ENCODE peak calls at places on chromosomes 2 and 18, in nine cellular contexts. A is hypothalamus; Z is lower leg skin; E is WTC11; H is tibial nerve; S is T follicular helper cell; M is left ventricle myocardium superior; J is AG10803; F is activated naive CD8-positive, alpha-beta T cell treated with anti-CD3 and anti-CD28 coated beads, Interleukin-2, amount 50 U/mL, for 16 hours. R is an unnamed sample.
A peak's percentile ranks its signal among the peaks of the same experiment; 100 is the strongest.

GRCh38 chr2:228016402-228016801 is 145.0 kb downstream of the DAW1 start:
- DNase-seq in A (no peak), Z (no peak), E (peak; percentile 16), H (no peak), S (no peak), M (no peak), J (no peak), F (no peak), R (peak; percentile 10)

GRCh38 chr2:16654775-16655456 is 10.7 kb downstream of the CYRIA start:
- DNase-seq in A (no peak), Z (peak; percentile 53), E (no peak), H (no peak), S (no peak), M (no peak), J (no peak), F (no peak), R (no peak)

GRCh38 chr2:68766378-68766845 is 31.8 kb downstream of the ARHGAP25 start:
- DNase-seq in A (no peak), Z (peak; percentile 86), E (no peak), H (no peak), S (peak; percentile 55), M (peak; percentile 43), J (peak; percentile 42), F (no peak), R (peak; percentile 22)

GRCh38 chr2:37560863-37561614 is 110.4 kb downstream of the CDC42EP3 start:
- DNase-seq in A (no peak), Z (no peak), E (no peak), H (no peak), S (no peak), M (no peak), J (peak; percentile 8), F (no peak), R (no peak)

GRCh38 chr18:3703732-3704176 is 253.8 kb downstream of the TGIF1 start:
- DNase-seq in A (no peak), Z (no peak), E (peak; percentile 65), H (peak; percentile 23), S (no peak), M (peak; percentile 69), J (peak; percentile 59), F (no peak), R (peak; percentile 76)

GRCh38 chr2:197247083-197247482 is 63.5 kb downstream of the ANKRD44 start:
- DNase-seq in A (no peak), Z (no peak), E (no peak), H (no peak), S (no peak), M (no peak), J (peak; percentile 69), F (no peak), R (no peak)

GRCh38 chr2:240191001-240191400 is 50.5 kb upstream of the OTOS start:
- DNase-seq in A (no peak), Z (no peak), E (no peak), H (no peak), S (no peak), M (peak; percentile 25), J (no peak), F (no peak), R (no peak)

GRCh38 chr2:180520206-180520605 is 460.2 kb upstream of the UBE2E3 start:
- DNase-seq in A (no peak), Z (no peak), E (no peak), H (no peak), S (no peak), M (no peak), J (peak; percentile 8), F (no peak), R (no peak)

GRCh38 chr2:123164216-123164615 is 860.9 kb upstream of the CNTNAP5 start:
- DNase-seq in A (no peak), Z (no peak), E (no peak), H (no peak), S (no peak), M (no peak), J (no peak), F (no peak), R (no peak)

GRCh38 chr2:180705122-180705521 is 275.3 kb upstream of the UBE2E3 start:
- DNase-seq in A (no peak), Z (no peak), E (no peak), H (no peak), S (no peak), M (no peak), J (peak; percentile 16), F (no peak), R (no peak)

GRCh38 chr2:218405365-218406208 is 5.9 kb downstream of the CTDSP1 start:
- DNase-seq in A (no peak), Z (no peak), E (peak; percentile 40), H (no peak), S (no peak), M (peak; percentile 48), J (no peak), F (no peak), R (no peak)

GRCh38 chr2:199966405-199966804 is 11.0 kb downstream of the MAIP1 start:
- DNase-seq in A (no peak), Z (no peak), E (no peak), H (no peak), S (no peak), M (no peak), J (no peak), F (no peak), R (no peak)

GRCh38 chr18:46148810-46149209 is 44.6 kb downstream of the HAUS1 start:
- DNase-seq in A (no peak), Z (no peak), E (peak; percentile 66), H (peak; percentile 18), S (peak; percentile 10), M (no peak), J (peak; percentile 64), F (no peak), R (peak; percentile 78)

R was measured in ELF-1.